ENCODE peak calls at places on chromosomes 13 and 19, in eight cellular contexts. O is Jurkat, Clone E6-1; R is stimulated activated CD8-positive, alpha-beta memory T cell treated with anti-CD3 and anti-CD28 coated beads, Interleukin-15, amount 100 ng/mL, for 24 hours; G is stimulated activated CD4-positive, alpha-beta T cell treated with anti-CD3 and anti-CD28 coated beads, TNF-alpha, amount 100 ng/mL, for 4 hours; U is T follicular helper cell; T is EH; K is tibial artery; V is CD8-positive, alpha-beta T cell. X is an unnamed sample.

GRCh38 chr13:42544246-42544915 is 29.6 kb upstream of the TNFSF11 start:
- DNase-seq in O (no peak), R (no peak), G (no peak), U (no peak), T (no peak), K (no peak), V (no peak), X (no peak)

GRCh38 chr13:59514316-59514715 is 649.4 kb downstream of the DIAPH3 start:
- DNase-seq in O (no peak), R (no peak), G (no peak), U (no peak), T (no peak), K (no peak), V (no peak), X (no peak)

GRCh38 chr19:47438793-47439220 is 19.5 kb upstream of the MEIS3 start:
- DNase-seq in O (no peak), R (no peak), G (no peak), U (no peak), T (no peak), K (no peak), V (no peak), X (no peak)

GRCh38 chr13:95100525-95101121 is 200.6 kb downstream of the ABCC4 start:
- DNase-seq in O (no peak), R (no peak), G (no peak), U (no peak), T (peak; percentile 95), K (no peak), V (no peak), X (no peak)

GRCh38 chr13:113499936-113500335 is 9.4 kb upstream of the DCUN1D2 start:
- DNase-seq in O (no peak), R (no peak), G (no peak), U (no peak), T (peak; percentile 79), K (no peak), V (no peak), X (no peak)

GRCh38 chr13:51523082-51523518 is 61.2 kb upstream of the WDFY2 start:
- DNase-seq in O (peak; percentile 44), R (no peak), G (no peak), U (no peak), T (peak; percentile 81), K (no peak), V (peak; percentile 6), X (no peak)

GRCh38 chr13:54742984-54743383 is 1714.4 kb downstream of the OLFM4 start:
- DNase-seq in O (no peak), R (no peak), G (no peak), U (no peak), T (no peak), K (no peak), V (no peak), X (no peak)

GRCh38 chr19:35253316-35254286 is 4.8 kb downstream of the LSR start:
- DNase-seq in O (no peak), R (no peak), G (no peak), U (no peak), T (no peak), K (no peak), V (no peak), X (no peak)

GRCh38 chr19:19105365-19106060 is 32.8 kb downstream of the TMEM161A start:
- DNase-seq in O (no peak), R (no peak), G (no peak), U (no peak), T (peak; percentile 72), K (no peak), V (no peak), X (no peak)

GRCh38 chr13:24225930-24226329 is 65.4 kb downstream of the SPATA13 start:
- DNase-seq in O (no peak), R (no peak), G (no peak), U (no peak), T (no peak), K (no peak), V (no peak), X (no peak)

GRCh38 chr19:15584541-15585115 is 30.4 kb upstream of the CYP4F8 start:
- DNase-seq in O (peak; percentile 70), R (peak; percentile 83), G (peak; percentile 69), U (peak; percentile 71), T (peak; percentile 56), K (peak; percentile 79), V (peak; percentile 78), X (peak; percentile 43)

GRCh38 chr19:6587998-6588507 is 2.9 kb downstream of the CD70 start:
- DNase-seq in O (no peak), R (no peak), G (no peak), U (no peak), T (no peak), K (no peak), V (no peak), X (no peak)

GRCh38 chr19:45056831-45057230 is 18.0 kb downstream of the CLASRP start:
- DNase-seq in O (no peak), R (no peak), G (no peak), U (no peak), T (no peak), K (no peak), V (no peak), X (no peak)

GRCh38 chr19:9847087-9847671 is 12.1 kb downstream of the PIN1 start:
- DNase-seq in O (no peak), R (no peak), G (no peak), U (no peak), T (peak; percentile 94), K (peak; percentile 78), V (peak; percentile 31), X (no peak)

GRCh38 chr19:18128044-18128443 is 24.9 kb upstream of the PIK3R2 start:
- DNase-seq in O (no peak), R (no peak), G (no peak), U (no peak), T (peak; percentile 59), K (no peak), V (no peak), X (no peak)

GRCh38 chr13:67509039-67509438 is 278.9 kb upstream of the PCDH9 start:
- DNase-seq in O (no peak), R (no peak), G (no peak), U (no peak), T (no peak), K (no peak), V (no peak), X (no peak)

GRCh38 chr19:1837625-1838105 is 10.6 kb downstream of the REXO1 start:
- DNase-seq in O (no peak), R (no peak), G (no peak), U (peak; percentile 46), T (peak; percentile 41), K (no peak), V (no peak), X (peak; percentile 37)

GRCh38 chr19:11673608-11674041 is 65.1 kb downstream of the ZNF823 start:
- DNase-seq in O (no peak), R (no peak), G (no peak), U (no peak), T (peak; percentile 55), K (peak; percentile 77), V (no peak), X (peak; percentile 0)

GRCh38 chr13:90201198-90201597 is 1146.3 kb upstream of the MIR17HG start:
- DNase-seq in O (no peak), R (no peak), G (no peak), U (no peak), T (no peak), K (no peak), V (no peak), X (no peak)

GRCh38 chr19:50729894-50730293 is 6.7 kb downstream of the CLEC11A start:
- DNase-seq in O (peak; percentile 60), R (no peak), G (no peak), U (no peak), T (no peak), K (no peak), V (no peak), X (no peak)

GRCh38 chr19:39104104-39104708 is 20.0 kb downstream of the ACP7 start:
- DNase-seq in O (no peak), R (no peak), G (no peak), U (no peak), T (no peak), K (no peak), V (no peak), X (no peak)

GRCh38 chr13:101025925-101026324 is 351.3 kb upstream of the TMTC4 start:
- DNase-seq in O (no peak), R (no peak), G (no peak), U (no peak), T (no peak), K (no peak), V (no peak), X (no peak)

GRCh38 chr19:10093295-10094186 is 7.4 kb downstream of the SHFL start:
- DNase-seq in O (no peak), R (no peak), G (no peak), U (no peak), T (peak; percentile 20), K (no peak), V (no peak), X (no peak)

GRCh38 chr19:2398735-2399305 is 28.6 kb downstream of the TIMM13 start:
- DNase-seq in O (no peak), R (no peak), G (no peak), U (no peak), T (no peak), K (no peak), V (no peak), X (no peak)

GRCh38 chr13:64749301-64749700 is 2480.8 kb downstream of the PCDH9 start:
- DNase-seq in O (no peak), R (no peak), G (no peak), U (no peak), T (no peak), K (no peak), V (no peak), X (no peak)

GRCh38 chr19:39136225-39136940 is 10.8 kb downstream of the PAK4 start:
- DNase-seq in O (no peak), R (no peak), G (no peak), U (no peak), T (no peak), K (no peak), V (no peak), X (no peak)

GRCh38 chr19:44753932-44754742 is 5.6 kb downstream of the BCL3 start:
- DNase-seq in O (no peak), R (peak; percentile 43), G (peak; percentile 70), U (no peak), T (peak; percentile 91), K (peak; percentile 95), V (peak; percentile 39), X (peak; percentile 57)

X was measured in stimulated activated naive CD4-positive, alpha-beta T cell.